ENCODE peak calls at places on chromosome 1, in eight cellular contexts. One of them, this sample, is unnamed.

GRCh38 chr1:22350171-22350961 is 101.3 kb upstream of the ZBTB40 start:
- DNase-seq in effector memory CD4-positive, alpha-beta T cell: no peak
- DNase-seq in activated CD4-positive, alpha-beta T cell treated with anti-CD3 and anti-CD28 coated beads for 4 hours: no peak
- DNase-seq in choroid plexus epithelial cell: no peak
- DNase-seq in AG09319: no peak
- DNase-seq in astrocyte: no peak
- DNase-seq in dermis microvascular lymphatic vessel endothelial cell: no peak
- DNase-seq in uterus: peak
- DNase-seq in this sample: no peak

GRCh38 chr1:167563579-167564246 is 10.2 kb upstream of the CREG1 start:
- DNase-seq in astrocyte: no peak
- DNase-seq in uterus: no peak
- DNase-seq in choroid plexus epithelial cell: no peak
- DNase-seq in dermis microvascular lymphatic vessel endothelial cell: no peak
- DNase-seq in effector memory CD4-positive, alpha-beta T cell: no peak
- DNase-seq in activated CD4-positive, alpha-beta T cell treated with anti-CD3 and anti-CD28 coated beads for 4 hours: no peak
- DNase-seq in AG09319: no peak
- DNase-seq in this sample: no peak

GRCh38 chr1:155909894-155910293 is 1.3 kb downstream of the RIT1 start:
- DNase-seq in dermis microvascular lymphatic vessel endothelial cell: peak
- DNase-seq in effector memory CD4-positive, alpha-beta T cell: no peak
- DNase-seq in choroid plexus epithelial cell: peak
- DNase-seq in activated CD4-positive, alpha-beta T cell treated with anti-CD3 and anti-CD28 coated beads for 4 hours: no peak
- DNase-seq in uterus: no peak
- DNase-seq in AG09319: no peak
- DNase-seq in astrocyte: peak
- DNase-seq in this sample: no peak

GRCh38 chr1:224076407-224076806 is 37.5 kb upstream of the FBXO28 start:
- DNase-seq in activated CD4-positive, alpha-beta T cell treated with anti-CD3 and anti-CD28 coated beads for 4 hours: no peak
- DNase-seq in astrocyte: no peak
- DNase-seq in dermis microvascular lymphatic vessel endothelial cell: no peak
- DNase-seq in choroid plexus epithelial cell: no peak
- DNase-seq in AG09319: no peak
- DNase-seq in uterus: no peak
- DNase-seq in effector memory CD4-positive, alpha-beta T cell: no peak
- DNase-seq in this sample: no peak

GRCh38 chr1:224432141-224432540 is 2.5 kb downstream of the WDR26 start:
- DNase-seq in uterus: no peak
- DNase-seq in activated CD4-positive, alpha-beta T cell treated with anti-CD3 and anti-CD28 coated beads for 4 hours: no peak
- DNase-seq in dermis microvascular lymphatic vessel endothelial cell: peak
- DNase-seq in choroid plexus epithelial cell: peak
- DNase-seq in effector memory CD4-positive, alpha-beta T cell: no peak
- DNase-seq in astrocyte: no peak
- DNase-seq in AG09319: no peak
- DNase-seq in this sample: no peak

GRCh38 chr1:147504801-147505303 is 36.4 kb upstream of the BCL9 start:
- DNase-seq in activated CD4-positive, alpha-beta T cell treated with anti-CD3 and anti-CD28 coated beads for 4 hours: no peak
- DNase-seq in AG09319: no peak
- DNase-seq in astrocyte: peak
- DNase-seq in dermis microvascular lymphatic vessel endothelial cell: no peak
- DNase-seq in choroid plexus epithelial cell: peak
- DNase-seq in effector memory CD4-positive, alpha-beta T cell: no peak
- DNase-seq in uterus: peak
- DNase-seq in this sample: no peak

GRCh38 chr1:178055779-178056471 is 38.0 kb upstream of the RASAL2 start:
- DNase-seq in activated CD4-positive, alpha-beta T cell treated with anti-CD3 and anti-CD28 coated beads for 4 hours: no peak
- DNase-seq in astrocyte: no peak
- DNase-seq in choroid plexus epithelial cell: peak
- DNase-seq in AG09319: no peak
- DNase-seq in effector memory CD4-positive, alpha-beta T cell: no peak
- DNase-seq in dermis microvascular lymphatic vessel endothelial cell: peak
- DNase-seq in uterus: no peak
- DNase-seq in this sample: no peak

GRCh38 chr1:231628207-231628876 is 1.8 kb downstream of the DISC1 start:
- DNase-seq in uterus: no peak
- DNase-seq in activated CD4-positive, alpha-beta T cell treated with anti-CD3 and anti-CD28 coated beads for 4 hours: peak
- DNase-seq in choroid plexus epithelial cell: peak
- DNase-seq in astrocyte: no peak
- DNase-seq in dermis microvascular lymphatic vessel endothelial cell: peak
- DNase-seq in AG09319: no peak
- DNase-seq in effector memory CD4-positive, alpha-beta T cell: no peak
- DNase-seq in this sample: no peak

GRCh38 chr1:228272831-228273571 is 65.2 kb downstream of the OBSCN start:
- DNase-seq in activated CD4-positive, alpha-beta T cell treated with anti-CD3 and anti-CD28 coated beads for 4 hours: no peak
- DNase-seq in astrocyte: no peak
- DNase-seq in AG09319: no peak
- DNase-seq in choroid plexus epithelial cell: no peak
- DNase-seq in effector memory CD4-positive, alpha-beta T cell: no peak
- DNase-seq in dermis microvascular lymphatic vessel endothelial cell: no peak
- DNase-seq in uterus: no peak
- DNase-seq in this sample: no peak

GRCh38 chr1:15915991-15916390 is 59.9 kb downstream of the ZBTB17 start:
- DNase-seq in activated CD4-positive, alpha-beta T cell treated with anti-CD3 and anti-CD28 coated beads for 4 hours: no peak
- DNase-seq in dermis microvascular lymphatic vessel endothelial cell: no peak
- DNase-seq in astrocyte: no peak
- DNase-seq in choroid plexus epithelial cell: peak
- DNase-seq in effector memory CD4-positive, alpha-beta T cell: no peak
- DNase-seq in uterus: no peak
- DNase-seq in AG09319: no peak
- DNase-seq in this sample: no peak

GRCh38 chr1:8293141-8293540 is 24.8 kb upstream of the SLC45A1 start:
- DNase-seq in astrocyte: no peak
- DNase-seq in choroid plexus epithelial cell: no peak
- DNase-seq in AG09319: no peak
- DNase-seq in activated CD4-positive, alpha-beta T cell treated with anti-CD3 and anti-CD28 coated beads for 4 hours: no peak
- DNase-seq in uterus: peak
- DNase-seq in dermis microvascular lymphatic vessel endothelial cell: no peak
- DNase-seq in effector memory CD4-positive, alpha-beta T cell: no peak
- DNase-seq in this sample: no peak

GRCh38 chr1:2276803-2277580 is 48.9 kb downstream of the SKI start:
- DNase-seq in choroid plexus epithelial cell: peak
- DNase-seq in effector memory CD4-positive, alpha-beta T cell: no peak
- DNase-seq in uterus: no peak
- DNase-seq in activated CD4-positive, alpha-beta T cell treated with anti-CD3 and anti-CD28 coated beads for 4 hours: no peak
- DNase-seq in astrocyte: peak
- DNase-seq in dermis microvascular lymphatic vessel endothelial cell: no peak
- DNase-seq in AG09319: no peak
- DNase-seq in this sample: no peak

GRCh38 chr1:151993734-151994496 is at the start of gene S100A10:
- DNase-seq in effector memory CD4-positive, alpha-beta T cell: peak
- DNase-seq in activated CD4-positive, alpha-beta T cell treated with anti-CD3 and anti-CD28 coated beads for 4 hours: peak
- DNase-seq in choroid plexus epithelial cell: peak
- DNase-seq in uterus: peak
- DNase-seq in AG09319: peak
- DNase-seq in astrocyte: peak
- DNase-seq in dermis microvascular lymphatic vessel endothelial cell: peak
- DNase-seq in this sample: no peak

This sample was measured in HS-27A.